ENCODE peak calls at places on chromosome 1, in eight cellular contexts. One of them, this sample, is unnamed.

GRCh38 chr1:59026472-59026948 is 242.7 kb upstream of the JUN start:
- DNase-seq in aorta: no peak
- DNase-seq in activated naive CD8-positive, alpha-beta T cell treated with anti-CD3 and anti-CD28 coated beads for 36 hours: no peak
- DNase-seq in activated T-cell treated with anti-CD3 and anti-CD28 coated beads for 1 hour: no peak
- DNase-seq in EH: peak
- DNase-seq in Right ventricle myocardium superior: no peak
- DNase-seq in fibroblast of mammary gland: peak
- DNase-seq in NCI-H187: no peak
- DNase-seq in this sample: no peak

GRCh38 chr1:214546886-214547641 is 4.3 kb downstream of the PTPN14 start:
- DNase-seq in aorta: no peak
- DNase-seq in activated naive CD8-positive, alpha-beta T cell treated with anti-CD3 and anti-CD28 coated beads for 36 hours: no peak
- DNase-seq in activated T-cell treated with anti-CD3 and anti-CD28 coated beads for 1 hour: no peak
- DNase-seq in EH: no peak
- DNase-seq in Right ventricle myocardium superior: no peak
- DNase-seq in fibroblast of mammary gland: no peak
- DNase-seq in NCI-H187: no peak
- DNase-seq in this sample: no peak

GRCh38 chr1:93591833-93592635 is 89.6 kb downstream of the BCAR3 start:
- DNase-seq in aorta: no peak
- DNase-seq in activated naive CD8-positive, alpha-beta T cell treated with anti-CD3 and anti-CD28 coated beads for 36 hours: peak
- DNase-seq in activated T-cell treated with anti-CD3 and anti-CD28 coated beads for 1 hour: no peak
- DNase-seq in EH: no peak
- DNase-seq in Right ventricle myocardium superior: no peak
- DNase-seq in fibroblast of mammary gland: no peak
- DNase-seq in NCI-H187: peak
- DNase-seq in this sample: no peak

GRCh38 chr1:61175976-61176375 is 93.6 kb downstream of the NFIA start:
- DNase-seq in aorta: no peak
- DNase-seq in activated naive CD8-positive, alpha-beta T cell treated with anti-CD3 and anti-CD28 coated beads for 36 hours: no peak
- DNase-seq in activated T-cell treated with anti-CD3 and anti-CD28 coated beads for 1 hour: no peak
- DNase-seq in EH: no peak
- DNase-seq in Right ventricle myocardium superior: no peak
- DNase-seq in fibroblast of mammary gland: no peak
- DNase-seq in NCI-H187: no peak
- DNase-seq in this sample: no peak

GRCh38 chr1:169928438-169929209 is 34.9 kb upstream of the SCYL3 start:
- DNase-seq in aorta: no peak
- DNase-seq in activated naive CD8-positive, alpha-beta T cell treated with anti-CD3 and anti-CD28 coated beads for 36 hours: no peak
- DNase-seq in activated T-cell treated with anti-CD3 and anti-CD28 coated beads for 1 hour: no peak
- DNase-seq in EH: peak
- DNase-seq in Right ventricle myocardium superior: no peak
- DNase-seq in fibroblast of mammary gland: peak
- DNase-seq in NCI-H187: no peak
- DNase-seq in this sample: peak

GRCh38 chr1:169102567-169102966 is 3.9 kb upstream of the ATP1B1 start:
- DNase-seq in aorta: no peak
- DNase-seq in activated naive CD8-positive, alpha-beta T cell treated with anti-CD3 and anti-CD28 coated beads for 36 hours: no peak
- DNase-seq in activated T-cell treated with anti-CD3 and anti-CD28 coated beads for 1 hour: no peak
- DNase-seq in EH: peak
- DNase-seq in Right ventricle myocardium superior: no peak
- DNase-seq in fibroblast of mammary gland: peak
- DNase-seq in NCI-H187: no peak
- DNase-seq in this sample: peak

GRCh38 chr1:203726417-203726867 is 38.5 kb upstream of the LAX1 start:
- DNase-seq in aorta: no peak
- DNase-seq in activated naive CD8-positive, alpha-beta T cell treated with anti-CD3 and anti-CD28 coated beads for 36 hours: no peak
- DNase-seq in activated T-cell treated with anti-CD3 and anti-CD28 coated beads for 1 hour: no peak
- DNase-seq in EH: no peak
- DNase-seq in Right ventricle myocardium superior: no peak
- DNase-seq in fibroblast of mammary gland: no peak
- DNase-seq in NCI-H187: no peak
- DNase-seq in this sample: no peak

GRCh38 chr1:118326960-118327629 is 142.1 kb upstream of the SPAG17 start:
- DNase-seq in aorta: no peak
- DNase-seq in activated naive CD8-positive, alpha-beta T cell treated with anti-CD3 and anti-CD28 coated beads for 36 hours: no peak
- DNase-seq in activated T-cell treated with anti-CD3 and anti-CD28 coated beads for 1 hour: no peak
- DNase-seq in EH: no peak
- DNase-seq in Right ventricle myocardium superior: no peak
- DNase-seq in fibroblast of mammary gland: no peak
- DNase-seq in NCI-H187: no peak
- DNase-seq in this sample: no peak

GRCh38 chr1:182347019-182347418 is 44.6 kb downstream of the GLUL start:
- DNase-seq in aorta: no peak
- DNase-seq in activated naive CD8-positive, alpha-beta T cell treated with anti-CD3 and anti-CD28 coated beads for 36 hours: no peak
- DNase-seq in activated T-cell treated with anti-CD3 and anti-CD28 coated beads for 1 hour: no peak
- DNase-seq in EH: no peak
- DNase-seq in Right ventricle myocardium superior: no peak
- DNase-seq in fibroblast of mammary gland: no peak
- DNase-seq in NCI-H187: no peak
- DNase-seq in this sample: no peak

GRCh38 chr1:6866825-6867224 is 81.6 kb downstream of the CAMTA1 start:
- DNase-seq in aorta: no peak
- DNase-seq in activated naive CD8-positive, alpha-beta T cell treated with anti-CD3 and anti-CD28 coated beads for 36 hours: no peak
- DNase-seq in activated T-cell treated with anti-CD3 and anti-CD28 coated beads for 1 hour: no peak
- DNase-seq in EH: no peak
- DNase-seq in Right ventricle myocardium superior: no peak
- DNase-seq in fibroblast of mammary gland: no peak
- DNase-seq in NCI-H187: no peak
- DNase-seq in this sample: no peak

GRCh38 chr1:67741121-67741520 is 56.1 kb downstream of the GADD45A start:
- DNase-seq in aorta: no peak
- DNase-seq in activated naive CD8-positive, alpha-beta T cell treated with anti-CD3 and anti-CD28 coated beads for 36 hours: no peak
- DNase-seq in activated T-cell treated with anti-CD3 and anti-CD28 coated beads for 1 hour: no peak
- DNase-seq in EH: no peak
- DNase-seq in Right ventricle myocardium superior: no peak
- DNase-seq in fibroblast of mammary gland: no peak
- DNase-seq in NCI-H187: no peak
- DNase-seq in this sample: no peak

This sample was measured in foreskin melanocyte.